ENCODE peak calls at places on chromosome 7, in nine cellular contexts. S is IMR-90, A is ovary, M is prostate gland, U is body of pancreas, G is sigmoid colon, Q is gastrocnemius medialis, H is esophagus muscularis mucosa, R is H1. L is an unnamed sample. For H3K36me3 and H3K4me1, the result is how much of the 10 kb centered on the place peaks cover.

GRCh38 chr7:134669845-134670373 is 23.3 kb downstream of the BPGM start:
- DNase-seq in H (no peak), A (no peak), S (peak), M (peak), Q (peak), U (peak), R (no peak), G (no peak), L (no peak)

GRCh38 chr7:13411641-13412040 is 577.8 kb downstream of the ETV1 start:
- DNase-seq in H (no peak), S (no peak), A (no peak), Q (no peak), R (no peak), G (no peak), U (no peak), M (no peak), L (no peak)

GRCh38 chr7:45092100-45092930 is 3.5 kb upstream of the NACAD start:
- DNase-seq in M (no peak), S (peak), U (no peak), H (no peak), G (peak), R (no peak), Q (no peak), A (no peak), L (no peak)

GRCh38 chr7:67551027-67551426 is 554.4 kb downstream of the TYW1 start:
- DNase-seq in H (no peak), A (no peak), U (no peak), R (no peak), M (peak), S (no peak), G (no peak), Q (no peak), L (no peak)

GRCh38 chr7:123916240-123916724 is 8.8 kb upstream of the SPAM1 start:
- DNase-seq in U (no peak), M (no peak), A (no peak), Q (no peak), G (no peak), H (no peak), S (peak), R (no peak), L (no peak)

GRCh38 chr7:41148521-41148951 is 554.4 kb downstream of the INHBA start:
- DNase-seq in R (no peak), H (no peak), G (no peak), Q (no peak), U (no peak), A (no peak), M (peak), S (peak), L (no peak)

GRCh38 chr7:142088022-142088714 is 23.4 kb upstream of the MGAM2 start:
- DNase-seq in R (no peak), U (peak), M (peak), S (no peak), G (no peak), A (no peak), H (no peak), Q (no peak), L (no peak)

GRCh38 chr7:20280475-20281351 is 50.0 kb upstream of the ITGB8 start:
- DNase-seq in A (no peak), M (no peak), S (peak), Q (no peak), R (no peak), U (no peak), G (no peak), H (no peak), L (no peak)

GRCh38 chr7:47360301-47360900 is 221.5 kb downstream of the TNS3 start:
- DNase-seq in Q (no peak), G (no peak), A (no peak), H (no peak), S (no peak), M (no peak), R (no peak), U (no peak), L (no peak)

GRCh38 chr7:47782792-47783191 is 165.5 kb downstream of the PKD1L1 start:
- DNase-seq in S (no peak), U (no peak), Q (no peak), G (no peak), M (no peak), R (no peak), H (peak), A (no peak), L (no peak)

GRCh38 chr7:115097175-115097671 is 175.3 kb downstream of the MDFIC start:
- DNase-seq in M (no peak), H (no peak), A (no peak), G (no peak), Q (no peak), S (peak), U (no peak), R (no peak), L (no peak)

GRCh38 chr7:72435366-72435765 is 23.2 kb upstream of the CALN1 start:
- DNase-seq in Q (peak), R (no peak), A (no peak), G (no peak), S (no peak), H (no peak), U (peak), M (no peak), L (no peak)

GRCh38 chr7:11379641-11380040 is 406.0 kb downstream of the PHF14 start:
- DNase-seq in G (no peak), R (no peak), A (no peak), Q (no peak), S (no peak), M (no peak), U (no peak), H (no peak), L (no peak)

GRCh38 chr7:142785841-142786250 is 15.1 kb downstream of the PRSS2 start:
- DNase-seq in U (no peak), G (peak), S (no peak), M (no peak), Q (no peak), A (no peak), H (no peak), R (no peak), L (no peak)

DNA sequence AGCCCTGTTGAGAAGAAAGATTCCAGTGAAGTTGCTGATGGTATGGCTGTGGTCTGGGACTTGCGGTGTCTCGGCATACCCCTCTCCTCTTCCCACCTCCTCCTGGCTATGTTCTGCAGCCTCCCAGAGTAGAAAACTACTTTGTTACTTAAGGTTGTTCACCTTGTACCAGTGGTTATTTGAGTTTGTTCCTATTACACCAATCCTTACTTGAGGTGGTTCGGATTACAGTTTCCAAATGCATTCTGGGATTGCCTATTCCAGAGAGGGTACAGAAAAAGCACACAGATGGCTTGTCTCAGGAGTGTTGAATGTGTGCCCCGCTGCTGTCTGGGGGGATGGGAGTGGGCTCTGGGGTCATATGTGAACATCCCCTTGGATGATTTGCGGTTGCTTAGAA is 6.8 kb upstream of the ZNF783 start:
- DNase-seq in H (no peak), S (no peak), A (no peak), R (no peak), Q (no peak), U (no peak), G (no peak), M (no peak), L (no peak)
- H3K36me3 ChIP-seq in H (half or more), S (under half), A (under half), R (half or more), Q (under half), U (under half), G (under half), M (under half), L (under half)

GRCh38 chr7:99424932-99425730 is 13.5 kb downstream of the PTCD1 start:
- DNase-seq in A (no peak), Q (no peak), M (no peak), S (no peak), R (no peak), U (no peak), H (no peak), G (no peak), L (no peak)

GRCh38 chr7:99420213-99420612 is 11.4 kb downstream of the BUD31 start:
- DNase-seq in G (no peak), U (no peak), S (no peak), M (no peak), A (no peak), R (no peak), Q (no peak), H (no peak), L (no peak)

GRCh38 chr7:99422625-99423024 is 13.9 kb downstream of the BUD31 start:
- DNase-seq in U (no peak), Q (no peak), G (no peak), S (no peak), R (no peak), A (no peak), H (no peak), M (no peak), L (no peak)

GRCh38 chr7:99419323-99420021 is 10.7 kb downstream of the BUD31 start:
- DNase-seq in S (no peak), M (no peak), Q (no peak), U (no peak), G (no peak), H (no peak), R (no peak), A (no peak), L (no peak)

GRCh38 chr7:99422091-99422624 is 13.4 kb downstream of the BUD31 start:
- DNase-seq in A (no peak), H (no peak), U (no peak), Q (no peak), R (no peak), M (no peak), S (no peak), G (no peak), L (no peak)
- H3K4me1 ChIP-seq in A (under half), H (under half), U (under half), Q (under half), R (under half), M (under half), S (under half), G (under half), L (under half)

GRCh38 chr7:65269150-65269856 is 104.4 kb upstream of the ZNF92 start:
- DNase-seq in A (peak), Q (no peak), S (peak), H (no peak), M (no peak), G (no peak), R (peak), U (peak), L (no peak)
- TF ChIP-seq POLR2A in A (no peak), Q (no peak), S (no peak), H (no peak), M (no peak), G (no peak), R (peak), U (no peak), L (no peak)

GRCh38 chr7:55073051-55073511 is 54.3 kb downstream of the EGFR start:
- DNase-seq in U (no peak), S (peak), R (no peak), G (no peak), M (no peak), Q (no peak), A (no peak), H (no peak), L (no peak)
- H3K36me3 ChIP-seq in U (under half), S (under half), R (under half), G (under half), M (under half), Q (under half), A (under half), H (under half), L (under half)

GRCh38 chr7:2804227-2804763 is 39.8 kb downstream of the GNA12 start:
- DNase-seq in Q (no peak), A (peak), R (peak), M (peak), G (no peak), H (no peak), U (no peak), S (no peak), L (no peak)
- H3K4me1 ChIP-seq in Q (under half), A (under half), R (under half), M (under half), G (under half), H (under half), U (under half), S (under half), L (under half)

GRCh38 chr7:99404977-99405320 is 3.4 kb downstream of the PDAP1 start:
- DNase-seq in H (no peak), S (no peak), U (no peak), A (no peak), G (no peak), R (no peak), M (no peak), Q (no peak), L (no peak)
- TF ChIP-seq POLR2A in H (no peak), S (no peak), U (no peak), A (no peak), G (no peak), R (no peak), M (no peak), Q (no peak), L (no peak)